ENCODE peak calls at places on chromosomes 5 and 9, in four cellular contexts. H, I, O and K are unnamed samples.

GRCh38 chr5:169404223-169404622 is 103.3 kb upstream of the SLIT3 start:
- DNase-seq in I (no peak), O (no peak), H (no peak), K (no peak)

GRCh38 chr5:56415356-56415765 is 182.2 kb upstream of the ANKRD55 start:
- DNase-seq in H (no peak), O (no peak), I (peak), K (no peak)

GRCh38 chr9:76338418-76338817 is 55.8 kb downstream of the RFK start:
- DNase-seq in H (no peak), O (no peak), I (no peak), K (no peak)

GRCh38 chr5:57824047-57824446 is 341.4 kb upstream of the ACTBL2 start:
- DNase-seq in O (no peak), I (no peak), H (no peak), K (no peak)

GRCh38 chr5:158951951-158952545 is 147.7 kb downstream of the EBF1 start:
- DNase-seq in H (peak), O (no peak), I (no peak), K (no peak)

GRCh38 chr5:77960305-77960704 is 184.2 kb upstream of the TBCA start:
- DNase-seq in I (no peak), H (no peak), O (no peak), K (no peak)

GRCh38 chr5:142428773-142429473 is 104.1 kb upstream of the SPRY4 start:
- DNase-seq in H (no peak), O (no peak), I (no peak), K (no peak)

GRCh38 chr9:85942913-85943729 is 2.2 kb downstream of the NAA35 start:
- DNase-seq in I (no peak), O (no peak), H (no peak), K (no peak)

GRCh38 chr9:87910821-87911220 is 6.9 kb upstream of the SPATA31C1 start:
- DNase-seq in O (no peak), H (no peak), I (no peak), K (no peak)

GRCh38 chr5:54738973-54739367 is 221.4 kb downstream of the SNX18 start:
- DNase-seq in H (no peak), O (no peak), I (no peak), K (no peak)
- TF ChIP-seq TEAD4 in H (no peak), O (no peak), I (no peak), K (no peak)

GRCh38 chr9:114303977-114304376 is 18.9 kb upstream of the ORM1 start:
- DNase-seq in I (no peak), H (no peak), O (no peak), K (peak)
- TF ChIP-seq TEAD4 in I (no peak), H (no peak), O (no peak), K (no peak)

GRCh38 chr5:20974423-20974822 is 986.4 kb upstream of the CDH18 start:
- DNase-seq in H (no peak), I (no peak), O (no peak), K (no peak)

GRCh38 chr5:20972419-20972925 is 984.5 kb upstream of the CDH18 start:
- DNase-seq in I (peak), O (peak), H (peak), K (peak)
- TF ChIP-seq TEAD4 in I (no peak), O (no peak), H (no peak), K (no peak)

DNA sequence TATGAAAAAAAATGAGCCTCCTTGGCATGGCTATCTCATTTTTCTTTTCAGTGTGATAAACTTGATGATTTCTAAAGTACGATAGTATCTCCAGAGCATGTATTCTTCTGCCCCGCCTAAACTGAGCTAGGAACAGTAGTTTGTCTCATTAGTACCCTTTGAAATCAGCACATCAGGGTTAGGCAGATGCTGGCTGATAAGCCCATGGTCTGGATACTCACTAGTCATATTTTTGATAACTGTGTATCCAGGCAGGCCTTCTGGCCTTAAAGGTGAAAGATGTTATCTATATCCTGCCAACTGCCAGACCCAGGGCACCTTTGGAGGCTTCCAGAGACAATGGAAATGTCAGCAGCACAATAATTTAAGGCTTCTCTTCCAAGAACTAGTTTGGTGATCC is 103.8 kb downstream of the GIN1 start:
- DNase-seq in H (no peak), I (no peak), O (no peak), K (no peak)
- TF ChIP-seq TEAD4 in H (no peak), I (no peak), O (no peak), K (no peak)

DNA sequence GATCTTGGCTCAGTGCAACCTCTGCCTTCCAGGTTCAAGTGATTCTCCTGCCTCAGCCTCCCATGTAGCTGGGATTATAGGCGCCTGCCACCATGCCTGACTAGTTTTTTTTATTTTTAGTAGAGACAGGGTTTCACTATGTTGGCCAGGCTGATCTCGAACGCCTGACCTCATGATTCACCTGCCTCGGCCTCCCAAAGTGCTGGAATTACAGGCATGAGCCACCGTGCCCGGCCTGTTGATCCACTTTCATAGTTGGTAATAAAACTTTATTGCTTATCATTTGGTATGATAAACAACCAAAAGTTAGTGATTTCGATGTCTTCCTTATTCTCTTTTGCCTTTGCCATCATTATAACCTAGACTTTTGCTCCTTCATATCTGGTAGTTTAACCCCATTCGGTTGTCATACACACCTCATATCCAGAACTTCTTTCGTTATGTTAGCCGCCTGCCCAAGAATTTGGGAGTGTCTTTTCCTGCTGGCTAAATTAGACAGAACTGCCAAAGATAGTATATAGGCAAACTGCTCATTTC is 45.0 kb downstream of the UBE2R2 start:
- DNase-seq in I (no peak), H (no peak), O (no peak), K (no peak)
- TF ChIP-seq TEAD4 in I (no peak), H (no peak), O (no peak), K (no peak)

DNA sequence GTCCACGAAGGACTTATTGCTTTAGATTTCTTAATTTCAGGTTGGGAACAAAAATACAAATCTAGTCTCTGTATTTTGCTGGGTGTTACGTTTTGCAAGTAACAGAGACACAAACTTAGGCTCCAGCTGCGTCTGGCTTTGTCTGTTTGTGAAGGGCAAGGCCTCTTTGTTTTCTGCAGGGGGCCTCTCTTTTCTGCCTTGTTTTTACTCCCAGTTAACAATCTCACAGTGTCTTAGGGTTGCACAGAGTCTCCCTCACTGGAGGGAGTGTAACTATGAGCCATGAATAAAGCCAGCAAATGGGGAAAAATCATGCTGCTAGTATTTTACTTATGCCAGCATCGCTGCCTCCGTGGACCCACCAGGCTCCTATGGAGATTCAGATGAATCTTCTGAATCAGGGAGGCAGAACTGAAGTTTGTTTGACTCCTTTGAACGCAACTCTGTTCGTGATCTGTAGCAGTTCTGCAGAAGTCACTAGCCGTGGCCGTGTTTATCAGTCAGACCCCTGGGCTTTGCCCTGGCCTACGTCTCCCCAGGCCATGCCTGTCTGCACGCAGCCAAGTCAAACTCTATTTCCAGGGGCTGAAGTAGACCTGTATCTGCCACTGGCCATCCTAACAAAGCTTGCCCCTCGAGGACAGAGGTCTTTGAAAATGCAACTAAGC is 77.2 kb downstream of the ATP10B start:
- DNase-seq in I (no peak), H (no peak), O (no peak), K (no peak)
- TF ChIP-seq TEAD4 in I (no peak), H (no peak), O (no peak), K (no peak)

GRCh38 chr9:89686134-89686533 is 81.3 kb downstream of the GADD45G start:
- DNase-seq in H (no peak), I (no peak), O (no peak), K (no peak)
- TF ChIP-seq TEAD4 in H (no peak), I (no peak), O (no peak), K (no peak)

DNA sequence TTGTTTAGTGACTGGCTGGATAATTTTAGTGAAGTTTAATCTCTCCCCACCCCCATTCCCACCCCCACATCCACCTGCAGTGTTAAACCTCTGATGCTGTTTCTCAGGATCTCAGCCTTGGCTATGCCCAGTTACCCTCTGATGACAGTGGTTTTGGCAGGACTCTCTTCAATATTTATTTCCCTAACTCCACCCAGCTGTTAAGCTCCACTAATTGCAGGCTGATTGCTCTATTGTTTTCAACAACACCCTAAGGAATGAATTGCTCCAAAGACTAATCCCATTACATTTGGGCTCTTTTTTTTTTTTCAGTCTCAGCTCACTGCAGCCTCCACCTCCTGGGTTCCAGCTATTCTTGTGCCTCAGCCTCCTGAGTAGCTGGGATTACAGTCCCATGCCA is 46.3 kb downstream of the PHAX start:
- DNase-seq in I (no peak), O (no peak), H (no peak), K (no peak)
- TF ChIP-seq TEAD4 in I (no peak), O (no peak), H (no peak), K (no peak)

GRCh38 chr9:129838707-129839259 is 3.5 kb downstream of the USP20 start:
- DNase-seq in O (no peak), H (no peak), I (peak), K (no peak)

GRCh38 chr9:129835128-129835859 is at the start of the genes C9orf78 and USP20:
- DNase-seq in O (peak), I (peak), H (peak), K (peak)

GRCh38 chr9:129835860-129836223 is 584 bp downstream of the USP20 start:
- DNase-seq in H (no peak), I (peak), O (peak), K (no peak)

GRCh38 chr9:129834489-129835127 is 467 bp downstream of the C9orf78 start:
- DNase-seq in H (no peak), I (peak), O (peak), K (no peak)

GRCh38 chr9:129836342-129837007 is 1.2 kb downstream of the USP20 start:
- DNase-seq in O (no peak), H (no peak), I (peak), K (peak)
- TF ChIP-seq TEAD4 in O (no peak), H (no peak), I (no peak), K (no peak)

GRCh38 chr5:66945389-66946349 is 250.9 kb downstream of the CD180 start:
- DNase-seq in I (no peak), H (no peak), O (no peak), K (no peak)
- TF ChIP-seq TEAD4 in I (no peak), H (no peak), O (no peak), K (no peak)